ENCODE peak calls at places on chromosomes 12 and 14, in seven cellular contexts. One of them, this sample, is unnamed.

GRCh38 chr14:24389266-24389855 is 9.4 kb upstream of the NYNRIN start:
- DNase-seq in astrocyte: peak; percentile 22
- DNase-seq in AG10803: no peak
- DNase-seq in AG09309: no peak
- DNase-seq in ovary: no peak
- DNase-seq in cardiac muscle cell: peak; percentile 88
- DNase-seq in lower lobe of right lung: no peak
- DNase-seq in this sample: no peak

GRCh38 chr12:31702047-31702446 is 26.8 kb downstream of the AMN1 start:
- DNase-seq in AG10803: peak; percentile 17
- DNase-seq in lower lobe of right lung: no peak
- DNase-seq in astrocyte: peak; percentile 16
- DNase-seq in ovary: no peak
- DNase-seq in cardiac muscle cell: peak; percentile 54
- DNase-seq in AG09309: no peak
- DNase-seq in this sample: peak; percentile 10

GRCh38 chr14:71728386-71728785 is 203.8 kb upstream of the RGS6 start:
- DNase-seq in lower lobe of right lung: no peak
- DNase-seq in astrocyte: peak; percentile 80
- DNase-seq in AG10803: peak; percentile 71
- DNase-seq in AG09309: no peak
- DNase-seq in ovary: no peak
- DNase-seq in cardiac muscle cell: no peak
- DNase-seq in this sample: no peak

GRCh38 chr12:124970647-124971402 is 18.1 kb downstream of the DHX37 start:
- DNase-seq in AG09309: no peak
- DNase-seq in AG10803: no peak
- DNase-seq in astrocyte: no peak
- DNase-seq in cardiac muscle cell: no peak
- DNase-seq in ovary: no peak
- DNase-seq in lower lobe of right lung: no peak
- DNase-seq in this sample: no peak

GRCh38 chr12:11695321-11695720 is 45.8 kb downstream of the ETV6 start:
- DNase-seq in cardiac muscle cell: peak; percentile 34
- DNase-seq in lower lobe of right lung: no peak
- DNase-seq in AG10803: peak; percentile 84
- DNase-seq in ovary: no peak
- DNase-seq in AG09309: no peak
- DNase-seq in astrocyte: peak; percentile 79
- DNase-seq in this sample: no peak

GRCh38 chr12:109540526-109541411 is 32.5 kb downstream of the MMAB start:
- DNase-seq in ovary: no peak
- DNase-seq in lower lobe of right lung: no peak
- DNase-seq in astrocyte: no peak
- DNase-seq in AG10803: no peak
- DNase-seq in cardiac muscle cell: no peak
- DNase-seq in AG09309: no peak
- DNase-seq in this sample: no peak

GRCh38 chr14:105023791-105024480 is 3.1 kb upstream of the CDCA4 start:
- DNase-seq in AG10803: peak; percentile 72
- DNase-seq in AG09309: no peak
- DNase-seq in ovary: no peak
- DNase-seq in astrocyte: peak; percentile 76
- DNase-seq in lower lobe of right lung: no peak
- DNase-seq in cardiac muscle cell: no peak
- DNase-seq in this sample: no peak

GRCh38 chr12:124683725-124684124 is 116.3 kb upstream of the NCOR2 start:
- DNase-seq in cardiac muscle cell: no peak
- DNase-seq in ovary: no peak
- DNase-seq in lower lobe of right lung: no peak
- DNase-seq in AG09309: no peak
- DNase-seq in AG10803: no peak
- DNase-seq in astrocyte: no peak
- DNase-seq in this sample: no peak

GRCh38 chr12:94239332-94239731 is 91.0 kb downstream of the PLXNC1 start:
- DNase-seq in astrocyte: no peak
- DNase-seq in cardiac muscle cell: no peak
- DNase-seq in AG09309: no peak
- DNase-seq in AG10803: no peak
- DNase-seq in lower lobe of right lung: no peak
- DNase-seq in ovary: no peak
- DNase-seq in this sample: no peak

GRCh38 chr14:54845616-54846015 is 57.0 kb downstream of the GCH1 start:
- DNase-seq in cardiac muscle cell: peak; percentile 83
- DNase-seq in astrocyte: no peak
- DNase-seq in ovary: no peak
- DNase-seq in AG09309: no peak
- DNase-seq in lower lobe of right lung: no peak
- DNase-seq in AG10803: no peak
- DNase-seq in this sample: no peak

GRCh38 chr14:89625988-89626806 is 209.2 kb upstream of the FOXN3 start:
- DNase-seq in cardiac muscle cell: no peak
- DNase-seq in AG10803: no peak
- DNase-seq in lower lobe of right lung: no peak
- DNase-seq in AG09309: no peak
- DNase-seq in ovary: no peak
- DNase-seq in astrocyte: no peak
- DNase-seq in this sample: no peak

GRCh38 chr12:80627773-80628172 is 79.7 kb upstream of the MYF6 start:
- DNase-seq in AG10803: peak; percentile 67
- DNase-seq in cardiac muscle cell: peak; percentile 74
- DNase-seq in AG09309: peak; percentile 34
- DNase-seq in lower lobe of right lung: no peak
- DNase-seq in astrocyte: peak; percentile 85
- DNase-seq in ovary: no peak
- DNase-seq in this sample: no peak

GRCh38 chr12:40065636-40066035 is 40.2 kb downstream of the SLC2A13 start:
- DNase-seq in AG09309: no peak
- DNase-seq in astrocyte: no peak
- DNase-seq in lower lobe of right lung: no peak
- DNase-seq in cardiac muscle cell: no peak
- DNase-seq in ovary: no peak
- DNase-seq in AG10803: no peak
- DNase-seq in this sample: no peak

GRCh38 chr14:35969310-35969709 is 143.2 kb downstream of the BRMS1L start:
- DNase-seq in lower lobe of right lung: no peak
- DNase-seq in cardiac muscle cell: no peak
- DNase-seq in AG10803: no peak
- DNase-seq in astrocyte: no peak
- DNase-seq in AG09309: no peak
- DNase-seq in ovary: no peak
- DNase-seq in this sample: no peak

GRCh38 chr14:35973770-35974169 is 147.6 kb downstream of the BRMS1L start:
- DNase-seq in lower lobe of right lung: no peak
- DNase-seq in astrocyte: no peak
- DNase-seq in AG09309: no peak
- DNase-seq in ovary: no peak
- DNase-seq in AG10803: no peak
- DNase-seq in cardiac muscle cell: no peak
- DNase-seq in this sample: no peak

GRCh38 chr14:35975814-35976213 is 149.7 kb downstream of the BRMS1L start:
- DNase-seq in AG09309: no peak
- DNase-seq in AG10803: no peak
- DNase-seq in cardiac muscle cell: no peak
- DNase-seq in astrocyte: no peak
- DNase-seq in lower lobe of right lung: no peak
- DNase-seq in ovary: no peak
- DNase-seq in this sample: no peak

GRCh38 chr14:35971965-35972630 is 146.0 kb downstream of the BRMS1L start:
- DNase-seq in AG09309: no peak
- DNase-seq in cardiac muscle cell: no peak
- DNase-seq in ovary: no peak
- DNase-seq in lower lobe of right lung: no peak
- DNase-seq in AG10803: no peak
- DNase-seq in astrocyte: no peak
- DNase-seq in this sample: no peak
- TF ChIP-seq CTCF in AG09309: no peak
- TF ChIP-seq CTCF in cardiac muscle cell: no peak
- TF ChIP-seq CTCF in ovary: no peak
- TF ChIP-seq CTCF in lower lobe of right lung: no peak
- TF ChIP-seq CTCF in AG10803: no peak
- TF ChIP-seq CTCF in astrocyte: no peak
- TF ChIP-seq CTCF in this sample: no peak

DNA sequence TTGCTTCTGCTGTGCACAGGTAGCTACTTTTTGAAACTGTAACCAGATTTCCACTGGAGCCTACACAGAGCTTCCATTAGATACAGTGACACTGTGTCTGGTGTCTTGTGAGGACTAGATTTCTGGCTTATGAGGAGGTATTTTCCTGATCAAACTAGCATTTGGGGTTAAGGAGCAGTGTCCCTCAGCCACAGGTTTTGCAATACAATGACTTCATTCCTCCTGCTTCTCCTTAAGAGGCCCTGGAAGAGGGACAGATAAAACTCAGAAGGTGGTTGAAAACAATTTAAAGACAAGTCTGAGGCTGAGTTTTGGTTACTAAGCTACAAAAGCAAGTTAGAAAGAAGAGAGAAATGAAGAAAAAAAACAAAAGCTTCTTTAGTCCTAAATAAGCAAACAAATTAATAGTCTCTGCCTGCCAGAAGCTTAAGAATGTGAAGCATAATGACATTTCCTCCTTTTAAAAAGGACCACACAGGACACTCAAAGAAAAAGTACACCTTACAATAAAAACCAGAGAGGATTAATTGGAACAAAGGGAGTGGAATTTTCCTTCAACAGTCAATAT is 53.0 kb downstream of the PKP2 start:
- DNase-seq in AG09309: no peak
- DNase-seq in AG10803: no peak
- DNase-seq in ovary: no peak
- DNase-seq in astrocyte: peak; percentile 32
- DNase-seq in cardiac muscle cell: peak; percentile 69
- DNase-seq in lower lobe of right lung: no peak
- DNase-seq in this sample: no peak
- H3K4me3 ChIP-seq in AG09309: no peak overlapping the region
- H3K4me3 ChIP-seq in AG10803: no peak overlapping the region
- H3K4me3 ChIP-seq in ovary: no peak overlapping the region
- H3K4me3 ChIP-seq in astrocyte: no peak overlapping the region
- H3K4me3 ChIP-seq in cardiac muscle cell: no peak overlapping the region
- H3K4me3 ChIP-seq in lower lobe of right lung: no peak overlapping the region
- H3K4me3 ChIP-seq in this sample: no peak overlapping the region

GRCh38 chr12:30044206-30044605 is 260.5 kb upstream of the TMTC1 start:
- DNase-seq in ovary: no peak
- DNase-seq in lower lobe of right lung: no peak
- DNase-seq in cardiac muscle cell: no peak
- DNase-seq in AG10803: no peak
- DNase-seq in astrocyte: peak; percentile 52
- DNase-seq in AG09309: no peak
- DNase-seq in this sample: no peak
- TF ChIP-seq CTCF in ovary: no peak
- TF ChIP-seq CTCF in lower lobe of right lung: no peak
- TF ChIP-seq CTCF in cardiac muscle cell: no peak
- TF ChIP-seq CTCF in AG10803: no peak
- TF ChIP-seq CTCF in astrocyte: no peak
- TF ChIP-seq CTCF in AG09309: no peak
- TF ChIP-seq CTCF in this sample: no peak

DNA sequence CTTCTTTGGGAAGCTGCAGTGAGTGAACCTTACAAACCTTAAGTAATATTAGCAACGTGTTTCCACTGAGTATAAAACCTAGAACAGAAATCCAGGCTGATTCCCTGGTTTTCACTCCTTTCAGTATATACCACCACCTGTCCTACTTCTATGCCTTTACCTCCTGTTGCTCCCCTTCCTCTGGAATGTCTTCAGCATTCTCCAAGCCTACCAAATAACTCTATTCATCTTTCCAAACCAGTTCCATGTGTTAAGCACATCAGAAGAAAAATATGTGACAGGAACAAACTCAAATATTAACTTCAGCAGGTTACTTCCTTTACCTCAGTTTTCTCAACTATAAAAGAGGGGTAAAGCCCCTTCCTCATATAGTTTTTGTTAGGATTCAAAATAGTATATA is 39.8 kb downstream of the LIMA1 start:
- DNase-seq in ovary: no peak
- DNase-seq in cardiac muscle cell: no peak
- DNase-seq in lower lobe of right lung: no peak
- DNase-seq in astrocyte: no peak
- DNase-seq in AG10803: peak; percentile 38
- DNase-seq in AG09309: no peak
- DNase-seq in this sample: no peak
- H3K4me3 ChIP-seq in ovary: no peak overlapping the region
- H3K4me3 ChIP-seq in cardiac muscle cell: no peak overlapping the region
- H3K4me3 ChIP-seq in lower lobe of right lung: no peak overlapping the region
- H3K4me3 ChIP-seq in astrocyte: no peak overlapping the region
- H3K4me3 ChIP-seq in AG10803: no peak overlapping the region
- H3K4me3 ChIP-seq in AG09309: no peak overlapping the region
- H3K4me3 ChIP-seq in this sample: no peak overlapping the region

This sample was measured in HFF-Myc.